ENCODE peak calls at places on chromosome 19, in eight cellular contexts. S is stomach, V is A549, K is K562, B is ovary, H is transverse colon, Z is tibial nerve, I is suprapubic skin. A is an unnamed sample.
A peak's percentile ranks its signal among the peaks of the same experiment; 100 is the strongest.

GRCh38 chr19:38384209-38385027 is 3.4 kb downstream of the GGN start:
- DNase-seq in Z (no peak), B (no peak), I (no peak), K (peak; percentile 39), V (peak; percentile 75), S (no peak), H (no peak), A (no peak)

GRCh38 chr19:1513492-1514294 is 874 bp upstream of the ADAMTSL5 start:
- DNase-seq in Z (no peak), H (peak; percentile 69), I (no peak), S (peak; percentile 53), K (peak; percentile 93), V (peak; percentile 59), B (peak; percentile 43), A (no peak)

GRCh38 chr19:51094696-51095279 is 12.1 kb upstream of the KLK14 start:
- DNase-seq in V (peak; percentile 34), B (peak; percentile 45), K (peak; percentile 85), H (no peak), Z (no peak), S (peak; percentile 45), I (no peak), A (no peak)

GRCh38 chr19:15136234-15136954 is 29.2 kb downstream of the SYDE1 start:
- DNase-seq in H (no peak), V (no peak), Z (no peak), S (no peak), B (no peak), K (no peak), I (no peak), A (no peak)

GRCh38 chr19:1240925-1241324 is 626 bp upstream of the ATP5F1D start:
- DNase-seq in Z (no peak), K (no peak), H (no peak), S (no peak), B (peak; percentile 63), V (no peak), I (no peak), A (no peak)

GRCh38 chr19:19860756-19861390 is 4.8 kb upstream of the ZNF253 start:
- DNase-seq in V (no peak), B (no peak), K (peak; percentile 16), S (no peak), I (no peak), Z (no peak), H (no peak), A (no peak)

GRCh38 chr19:35224681-35225604 is 3.6 kb downstream of the FAM187B start:
- DNase-seq in H (peak; percentile 57), I (no peak), Z (no peak), S (no peak), B (no peak), V (no peak), K (peak; percentile 95), A (peak; percentile 83)

GRCh38 chr19:36041831-36042230 is 9.2 kb upstream of the CLIP3 start:
- DNase-seq in K (no peak), V (peak; percentile 72), S (no peak), B (no peak), H (no peak), Z (no peak), I (no peak), A (no peak)

GRCh38 chr19:2727640-2727944 is 6.4 kb upstream of the DIRAS1 start:
- DNase-seq in Z (no peak), H (no peak), I (no peak), S (no peak), V (no peak), K (no peak), B (no peak), A (no peak)

GRCh38 chr19:19488875-19489690 is 26.3 kb downstream of the TSSK6 start:
- DNase-seq in I (peak; percentile 90), K (peak; percentile 85), Z (peak; percentile 66), H (peak; percentile 79), V (peak; percentile 69), B (peak; percentile 75), S (peak; percentile 64), A (peak; percentile 94)

GRCh38 chr19:45825917-45826893 is 11.1 kb upstream of the RSPH6A start:
- DNase-seq in Z (no peak), B (no peak), H (no peak), V (no peak), I (no peak), S (no peak), K (no peak), A (no peak)

GRCh38 chr19:6161271-6161850 is 25.9 kb downstream of the ACSBG2 start:
- DNase-seq in H (peak; percentile 13), I (no peak), S (no peak), K (peak; percentile 92), Z (no peak), V (peak; percentile 48), B (no peak), A (no peak)

GRCh38 chr19:47573076-47574026 is at the start of gene ZNF541:
- DNase-seq in Z (peak; percentile 37), H (peak; percentile 61), K (peak; percentile 70), I (peak; percentile 81), S (peak; percentile 61), B (peak; percentile 55), V (no peak), A (no peak)

GRCh38 chr19:23404676-23405075 is 9.4 kb upstream of the ZNF91 start:
- DNase-seq in Z (no peak), S (no peak), K (no peak), B (no peak), V (no peak), H (no peak), I (no peak), A (no peak)

GRCh38 chr19:23401086-23401485 is 5.8 kb upstream of the ZNF91 start:
- DNase-seq in H (no peak), I (no peak), Z (no peak), S (no peak), V (no peak), B (no peak), K (no peak), A (peak; percentile 14)

GRCh38 chr19:23403024-23403423 is 7.8 kb upstream of the ZNF91 start:
- DNase-seq in B (no peak), Z (no peak), I (no peak), V (no peak), S (no peak), K (no peak), H (no peak), A (no peak)

GRCh38 chr19:23403581-23404324 is 8.5 kb upstream of the ZNF91 start:
- DNase-seq in H (peak; percentile 87), S (no peak), I (no peak), V (no peak), B (no peak), Z (no peak), K (no peak), A (peak; percentile 55)

DNA sequence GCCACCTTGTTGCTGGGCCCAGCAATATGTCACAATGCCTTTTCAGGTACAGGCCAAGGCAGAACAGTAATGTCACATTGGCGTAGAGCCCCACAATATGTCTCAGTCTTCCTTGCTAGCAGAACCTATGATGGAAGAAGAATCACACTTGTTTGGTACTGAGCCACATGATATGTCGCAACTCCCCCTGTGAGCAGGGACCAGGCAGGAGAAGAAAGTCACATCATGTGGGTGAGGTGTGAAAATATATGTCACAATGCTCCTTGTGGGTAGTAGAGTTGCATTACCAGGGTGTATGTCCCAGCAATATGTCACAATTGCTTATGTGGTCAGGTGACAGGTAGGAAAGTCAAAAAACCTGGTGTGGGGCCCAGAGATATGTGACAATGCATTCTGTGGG is 7.1 kb upstream of the ZNF91 start:
- DNase-seq in Z (no peak), S (no peak), V (no peak), H (no peak), I (no peak), K (no peak), B (no peak), A (peak; percentile 89)
- TF ChIP-seq EP300 in Z (no peak), S (no peak), V (no peak), H (no peak), I (no peak), K (no peak), B (no peak), A (no peak)

DNA sequence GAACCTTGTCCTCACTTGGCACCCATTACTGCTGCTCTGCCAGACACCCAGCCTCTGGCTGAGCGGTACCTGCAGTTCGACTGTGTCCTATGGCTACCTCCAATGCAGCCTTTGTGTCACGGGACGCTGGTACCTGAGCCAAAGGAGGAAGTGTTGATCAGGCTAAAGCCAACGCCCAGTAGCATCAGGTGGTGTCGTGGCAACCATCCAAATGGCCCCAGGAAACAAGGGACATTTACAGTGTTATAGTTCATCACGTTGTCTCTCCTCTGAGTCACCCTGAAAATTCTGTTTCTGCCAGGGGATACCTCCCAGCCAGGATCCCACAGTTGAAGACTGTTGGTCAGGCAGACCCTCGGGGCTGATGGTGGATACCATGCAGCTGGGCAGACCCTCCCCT is 10.1 kb downstream of the RHPN2 start:
- DNase-seq in K (no peak), S (peak; percentile 90), Z (no peak), H (peak; percentile 94), I (peak; percentile 84), B (no peak), V (peak; percentile 85), A (no peak)
- TF ChIP-seq POLR2A in K (no peak), S (no peak), Z (no peak), H (peak; percentile 34), I (no peak), B (no peak), V (no peak), A (no peak)

GRCh38 chr19:8396185-8396562 is 6.0 kb downstream of the RAB11B start:
- DNase-seq in V (no peak), K (no peak), S (no peak), B (no peak), Z (no peak), I (peak; percentile 70), H (no peak), A (no peak)

GRCh38 chr19:8393192-8393870 is 3.2 kb downstream of the RAB11B start:
- DNase-seq in K (no peak), B (no peak), Z (no peak), S (no peak), V (no peak), I (no peak), H (no peak), A (no peak)

GRCh38 chr19:8392017-8392591 is 1.9 kb downstream of the RAB11B start:
- DNase-seq in I (no peak), V (no peak), K (no peak), S (peak; percentile 81), B (no peak), Z (no peak), H (no peak), A (no peak)

GRCh38 chr19:8395621-8396082 is 5.5 kb downstream of the RAB11B start:
- DNase-seq in B (no peak), H (no peak), K (no peak), Z (no peak), S (no peak), V (no peak), I (no peak), A (no peak)

GRCh38 chr19:8393871-8394250 is 3.7 kb downstream of the RAB11B start:
- DNase-seq in Z (no peak), H (no peak), I (no peak), V (no peak), K (no peak), B (no peak), S (no peak), A (no peak)
- H3K4me1 ChIP-seq in Z (peaks cover 77% of the 10 kb centered on the region), H (peaks cover 44% of the 10 kb centered on the region), I (peaks cover 79% of the 10 kb centered on the region), V (peaks cover 64% of the 10 kb centered on the region), K (peaks cover 63% of the 10 kb centered on the region), B (peaks cover 28% of the 10 kb centered on the region), S (peaks cover 68% of the 10 kb centered on the region), A (peaks cover 87% of the 10 kb centered on the region)

DNA sequence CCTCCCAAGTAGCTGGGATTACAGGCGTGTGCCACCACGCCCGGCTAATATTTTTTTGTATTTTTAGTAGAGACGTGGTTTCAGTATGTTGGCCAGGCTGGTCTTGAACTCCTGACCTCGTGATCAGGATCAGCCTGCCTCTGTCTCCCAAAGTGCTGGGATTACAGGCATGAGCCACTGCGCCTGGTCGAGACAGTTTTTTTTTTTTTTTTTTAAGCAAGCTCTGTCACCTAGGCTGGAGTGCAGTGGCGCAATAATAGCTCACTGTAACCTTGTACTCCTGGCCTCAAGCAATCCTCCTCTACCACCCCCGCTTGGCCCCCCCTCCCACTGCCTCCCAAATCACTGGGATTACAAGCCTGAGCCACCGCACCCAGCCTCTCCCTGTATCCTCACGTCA is 6.4 kb upstream of the MAP2K7 start:
- DNase-seq in B (no peak), Z (no peak), K (no peak), S (no peak), I (no peak), V (no peak), H (no peak), A (no peak)
- TF ChIP-seq EP300 in B (no peak), Z (no peak), K (no peak), S (no peak), I (no peak), V (no peak), H (no peak), A (no peak)